ENCODE peak calls at places on chromosomes 5 and 9, in nine cellular contexts. One of them, this sample, is unnamed.

GRCh38 chr5:34740306-34740891 is 84.3 kb downstream of the RAI14 start:
- DNase-seq in fibroblast of pulmonary artery: no peak
- DNase-seq in M059J: no peak
- DNase-seq in GM03348: no peak
- DNase-seq in NCI-H2081 treated with DMSO at 0.1 percent for 48 hours: no peak
- DNase-seq in T-helper 1 cell: no peak
- DNase-seq in astrocyte: no peak
- DNase-seq in CD4-positive, alpha-beta memory T cell: no peak
- DNase-seq in NCI-H1930: no peak
- DNase-seq in this sample: no peak

GRCh38 chr5:139543423-139543991 is 17.6 kb upstream of the UBE2D2 start:
- DNase-seq in fibroblast of pulmonary artery: peak; percentile 27
- DNase-seq in M059J: peak; percentile 52
- DNase-seq in GM03348: peak; percentile 50
- DNase-seq in NCI-H2081 treated with DMSO at 0.1 percent for 48 hours: no peak
- DNase-seq in T-helper 1 cell: peak; percentile 65
- DNase-seq in astrocyte: peak; percentile 18
- DNase-seq in CD4-positive, alpha-beta memory T cell: peak; percentile 29
- DNase-seq in NCI-H1930: peak; percentile 62
- DNase-seq in this sample: peak; percentile 28

GRCh38 chr5:143134269-143134668 is 269.2 kb downstream of the NR3C1 start:
- DNase-seq in fibroblast of pulmonary artery: no peak
- DNase-seq in M059J: peak; percentile 60
- DNase-seq in GM03348: no peak
- DNase-seq in NCI-H2081 treated with DMSO at 0.1 percent for 48 hours: no peak
- DNase-seq in T-helper 1 cell: no peak
- DNase-seq in astrocyte: peak; percentile 39
- DNase-seq in CD4-positive, alpha-beta memory T cell: no peak
- DNase-seq in NCI-H1930: no peak
- DNase-seq in this sample: no peak

GRCh38 chr5:39775458-39776365 is 350.9 kb upstream of the DAB2 start:
- DNase-seq in fibroblast of pulmonary artery: peak; percentile 95
- DNase-seq in M059J: peak; percentile 91
- DNase-seq in GM03348: peak; percentile 77
- DNase-seq in NCI-H2081 treated with DMSO at 0.1 percent for 48 hours: no peak
- DNase-seq in T-helper 1 cell: no peak
- DNase-seq in astrocyte: peak; percentile 90
- DNase-seq in CD4-positive, alpha-beta memory T cell: no peak
- DNase-seq in NCI-H1930: no peak
- DNase-seq in this sample: no peak

GRCh38 chr5:57171818-57172465 is 1.9 kb upstream of the GPBP1 start:
- DNase-seq in fibroblast of pulmonary artery: no peak
- DNase-seq in M059J: peak; percentile 43
- DNase-seq in GM03348: no peak
- DNase-seq in NCI-H2081 treated with DMSO at 0.1 percent for 48 hours: no peak
- DNase-seq in T-helper 1 cell: no peak
- DNase-seq in astrocyte: no peak
- DNase-seq in CD4-positive, alpha-beta memory T cell: no peak
- DNase-seq in NCI-H1930: no peak
- DNase-seq in this sample: no peak

GRCh38 chr5:136056336-136056735 is 27.5 kb downstream of the TGFBI start:
- DNase-seq in fibroblast of pulmonary artery: no peak
- DNase-seq in M059J: no peak
- DNase-seq in GM03348: no peak
- DNase-seq in NCI-H2081 treated with DMSO at 0.1 percent for 48 hours: no peak
- DNase-seq in T-helper 1 cell: no peak
- DNase-seq in astrocyte: no peak
- DNase-seq in CD4-positive, alpha-beta memory T cell: no peak
- DNase-seq in NCI-H1930: no peak
- DNase-seq in this sample: no peak

GRCh38 chr5:65483474-65484346 is 2.0 kb upstream of the ADAMTS6 start:
- DNase-seq in fibroblast of pulmonary artery: peak; percentile 85
- DNase-seq in M059J: peak; percentile 76
- DNase-seq in GM03348: peak; percentile 61
- DNase-seq in NCI-H2081 treated with DMSO at 0.1 percent for 48 hours: peak; percentile 3
- DNase-seq in T-helper 1 cell: peak; percentile 30
- DNase-seq in astrocyte: peak; percentile 74
- DNase-seq in CD4-positive, alpha-beta memory T cell: peak; percentile 52
- DNase-seq in NCI-H1930: peak; percentile 22
- DNase-seq in this sample: no peak

GRCh38 chr9:113657765-113658564 is 194.4 kb downstream of the RGS3 start:
- DNase-seq in fibroblast of pulmonary artery: peak; percentile 89
- DNase-seq in M059J: peak; percentile 83
- DNase-seq in GM03348: peak; percentile 90
- DNase-seq in NCI-H2081 treated with DMSO at 0.1 percent for 48 hours: peak; percentile 33
- DNase-seq in T-helper 1 cell: peak; percentile 67
- DNase-seq in astrocyte: peak; percentile 51
- DNase-seq in CD4-positive, alpha-beta memory T cell: peak; percentile 67
- DNase-seq in NCI-H1930: peak; percentile 70
- DNase-seq in this sample: peak; percentile 72

GRCh38 chr5:142830241-142831018 is 60.3 kb downstream of the ARHGAP26 start:
- DNase-seq in fibroblast of pulmonary artery: peak; percentile 65
- DNase-seq in M059J: peak; percentile 80
- DNase-seq in GM03348: peak; percentile 39
- DNase-seq in NCI-H2081 treated with DMSO at 0.1 percent for 48 hours: no peak
- DNase-seq in T-helper 1 cell: no peak
- DNase-seq in astrocyte: peak; percentile 84
- DNase-seq in CD4-positive, alpha-beta memory T cell: no peak
- DNase-seq in NCI-H1930: no peak
- DNase-seq in this sample: no peak